ENCODE peak calls at places on chromosomes 7 and 10, in eight cellular contexts. One of them, this sample, is unnamed.

GRCh38 chr7:137007001-137007725 is 138.7 kb downstream of the CHRM2 start:
- DNase-seq in NCI-H526 treated with DMSO at 0.1 percent for 48 hours: no peak
- DNase-seq in uterus: no peak
- DNase-seq in fibroblast of the conjunctiva: no peak
- DNase-seq in nephron progenitor cell: no peak
- DNase-seq in iris pigment epithelial cell: peak; percentile 54
- DNase-seq in neural crest cell: no peak
- DNase-seq in right lobe of liver: no peak
- DNase-seq in this sample: no peak

GRCh38 chr10:51367120-51367519 is 292.8 kb downstream of the PRKG1 start:
- DNase-seq in right lobe of liver: no peak
- DNase-seq in iris pigment epithelial cell: no peak
- DNase-seq in uterus: no peak
- DNase-seq in NCI-H526 treated with DMSO at 0.1 percent for 48 hours: no peak
- DNase-seq in neural crest cell: no peak
- DNase-seq in fibroblast of the conjunctiva: peak; percentile 5
- DNase-seq in nephron progenitor cell: no peak
- DNase-seq in this sample: no peak

GRCh38 chr7:156191090-156191489 is 378.8 kb upstream of the SHH start:
- DNase-seq in NCI-H526 treated with DMSO at 0.1 percent for 48 hours: no peak
- DNase-seq in iris pigment epithelial cell: no peak
- DNase-seq in right lobe of liver: no peak
- DNase-seq in nephron progenitor cell: no peak
- DNase-seq in fibroblast of the conjunctiva: no peak
- DNase-seq in uterus: no peak
- DNase-seq in neural crest cell: no peak
- DNase-seq in this sample: no peak

GRCh38 chr10:79274279-79275104 is 72.8 kb upstream of the PPIF start:
- DNase-seq in neural crest cell: no peak
- DNase-seq in NCI-H526 treated with DMSO at 0.1 percent for 48 hours: no peak
- DNase-seq in right lobe of liver: peak; percentile 66
- DNase-seq in iris pigment epithelial cell: no peak
- DNase-seq in uterus: peak; percentile 71
- DNase-seq in nephron progenitor cell: no peak
- DNase-seq in fibroblast of the conjunctiva: no peak
- DNase-seq in this sample: peak; percentile 80

GRCh38 chr7:18357691-18358090 is 137.9 kb upstream of the HDAC9 start:
- DNase-seq in iris pigment epithelial cell: peak; percentile 16
- DNase-seq in right lobe of liver: no peak
- DNase-seq in fibroblast of the conjunctiva: no peak
- DNase-seq in neural crest cell: no peak
- DNase-seq in nephron progenitor cell: no peak
- DNase-seq in uterus: no peak
- DNase-seq in NCI-H526 treated with DMSO at 0.1 percent for 48 hours: no peak
- DNase-seq in this sample: no peak

GRCh38 chr7:924541-925231 is 29.8 kb downstream of the ADAP1 start:
- DNase-seq in fibroblast of the conjunctiva: no peak
- DNase-seq in nephron progenitor cell: no peak
- DNase-seq in right lobe of liver: peak; percentile 28
- DNase-seq in NCI-H526 treated with DMSO at 0.1 percent for 48 hours: no peak
- DNase-seq in neural crest cell: no peak
- DNase-seq in uterus: peak; percentile 15
- DNase-seq in iris pigment epithelial cell: no peak
- DNase-seq in this sample: no peak

GRCh38 chr10:19930936-19931859 is 115.0 kb downstream of the PLXDC2 start:
- DNase-seq in iris pigment epithelial cell: peak; percentile 75
- DNase-seq in uterus: peak; percentile 73
- DNase-seq in fibroblast of the conjunctiva: no peak
- DNase-seq in right lobe of liver: peak; percentile 41
- DNase-seq in nephron progenitor cell: peak; percentile 4
- DNase-seq in neural crest cell: no peak
- DNase-seq in NCI-H526 treated with DMSO at 0.1 percent for 48 hours: peak; percentile 32
- DNase-seq in this sample: no peak

GRCh38 chr7:47537716-47538640 is 43.9 kb downstream of the TNS3 start:
- DNase-seq in iris pigment epithelial cell: no peak
- DNase-seq in fibroblast of the conjunctiva: no peak
- DNase-seq in neural crest cell: no peak
- DNase-seq in nephron progenitor cell: peak; percentile 25
- DNase-seq in uterus: no peak
- DNase-seq in NCI-H526 treated with DMSO at 0.1 percent for 48 hours: no peak
- DNase-seq in right lobe of liver: no peak
- DNase-seq in this sample: peak; percentile 39

This sample was measured in retina.